ENCODE peak calls at places on chromosome X, in five cellular contexts. M is upper lobe of right lung, U is mucosa of descending colon, G is mesenchymal stem cell, F is AG10803. Y is an unnamed sample.

GRCh38 chrX:19760345-19760744 is 127.1 kb downstream of the SH3KBP1 start:
- DNase-seq in G (no peak), F (no peak), U (no peak), M (no peak), Y (no peak)

GRCh38 chrX:110172215-110172614 is 145.7 kb downstream of the AMMECR1 start:
- DNase-seq in F (no peak), G (no peak), M (no peak), U (no peak), Y (no peak)

GRCh38 chrX:9860826-9861225 is 74.6 kb downstream of the SHROOM2 start:
- DNase-seq in M (no peak), F (no peak), U (no peak), G (no peak), Y (no peak)

GRCh38 chrX:17608898-17609297 is 128.4 kb upstream of the SCML1 start:
- DNase-seq in F (no peak), G (no peak), U (no peak), M (no peak), Y (no peak)

GRCh38 chrX:19810370-19810769 is 77.0 kb downstream of the SH3KBP1 start:
- DNase-seq in M (no peak), F (peak), U (no peak), G (peak), Y (no peak)

GRCh38 chrX:34528081-34528480 is 129.0 kb downstream of the TMEM47 start:
- DNase-seq in M (no peak), U (no peak), F (no peak), G (no peak), Y (no peak)

GRCh38 chrX:79235899-79236298 is 91.4 kb downstream of the GPR174 start:
- DNase-seq in G (no peak), M (no peak), U (no peak), F (no peak), Y (no peak)

GRCh38 chrX:117840645-117841044 is 276.0 kb downstream of the KLHL13 start:
- DNase-seq in M (no peak), F (no peak), G (no peak), U (no peak), Y (no peak)

GRCh38 chrX:6012357-6012756 is 216.3 kb downstream of the NLGN4X start:
- DNase-seq in U (no peak), M (no peak), F (no peak), G (no peak), Y (no peak)

GRCh38 chrX:40155617-40156471 is 58.1 kb upstream of the BCOR start:
- DNase-seq in F (no peak), M (no peak), U (peak), G (no peak), Y (no peak)

GRCh38 chrX:74232859-74233258 is 71.1 kb upstream of the ZCCHC13 start:
- DNase-seq in G (peak), F (peak), M (no peak), U (no peak), Y (no peak)

GRCh38 chrX:119654112-119654531 is 38.8 kb downstream of the SEPTIN6 start:
- DNase-seq in F (peak), U (no peak), M (no peak), G (peak), Y (no peak)

DNA sequence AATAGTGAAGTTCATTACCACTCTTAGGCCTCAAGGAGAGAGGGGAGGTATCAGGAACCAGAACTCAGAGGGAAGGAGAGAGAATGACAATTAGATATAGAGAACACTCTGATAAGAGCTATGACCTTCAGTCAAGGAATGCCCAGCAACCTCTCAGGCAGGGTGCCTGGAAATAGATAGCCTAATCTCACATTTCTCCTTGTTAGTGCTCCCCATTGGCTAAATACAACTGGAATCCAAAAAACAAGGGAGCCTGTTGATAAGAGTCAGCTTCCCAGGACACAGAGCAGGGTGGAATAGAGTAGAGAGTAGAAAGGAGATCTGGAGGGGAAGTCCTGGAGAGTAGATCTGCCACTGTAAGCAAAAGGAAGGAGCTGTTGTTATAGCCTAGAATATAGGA is 62.1 kb downstream of the DCX start:
- DNase-seq in F (no peak), G (no peak), M (no peak), U (no peak), Y (no peak)
- H3K4me3 ChIP-seq in F (no peak), G (no peak), M (no peak), U (no peak), Y (no peak)

GRCh38 chrX:49155243-49155899 is 7.2 kb upstream of the MAGIX start:
- DNase-seq in M (no peak), G (peak), U (peak), F (peak), Y (no peak)
- H3K4me3 ChIP-seq in M (peak), G (no peak), U (no peak), F (peak), Y (peak)

GRCh38 chrX:46582964-46583363 is 9.4 kb downstream of the CHST7 start:
- DNase-seq in F (peak), G (peak), M (no peak), U (no peak), Y (peak)

GRCh38 chrX:46589977-46590723 is 16.6 kb downstream of the CHST7 start:
- DNase-seq in M (no peak), F (peak), G (no peak), U (no peak), Y (peak)

GRCh38 chrX:46587753-46588171 is 14.2 kb downstream of the CHST7 start:
- DNase-seq in G (peak), M (no peak), F (peak), U (no peak), Y (no peak)

GRCh38 chrX:46587158-46587557 is 13.6 kb downstream of the CHST7 start:
- DNase-seq in F (peak), G (peak), U (no peak), M (no peak), Y (no peak)

DNA sequence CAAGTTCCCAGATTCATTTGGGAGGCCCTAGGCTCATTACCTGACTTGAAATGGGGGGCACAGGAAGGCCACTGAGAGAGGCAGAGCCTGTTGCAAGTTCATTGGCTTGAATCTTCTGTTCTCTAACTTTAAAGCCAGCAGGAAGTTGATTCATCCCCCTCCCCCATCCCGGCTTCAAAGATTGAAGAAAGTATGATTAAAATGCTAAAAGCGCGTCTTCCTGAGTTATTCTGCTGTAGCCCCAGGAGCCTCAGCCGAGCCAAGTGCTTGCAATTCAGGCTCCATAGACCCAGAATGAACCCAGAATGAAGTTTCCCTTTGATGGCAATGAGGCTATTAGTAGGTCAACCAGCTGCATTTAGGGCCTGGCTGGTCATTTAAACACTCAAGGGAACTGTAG is 14.7 kb downstream of the CHST7 start:
- DNase-seq in U (peak), G (peak), F (peak), M (no peak), Y (no peak)
- H3K4me3 ChIP-seq in U (no peak), G (no peak), F (no peak), M (no peak), Y (no peak)

GRCh38 chrX:77514177-77514576 is 67.0 kb downstream of the FGF16 start:
- DNase-seq in G (no peak), M (no peak), F (no peak), U (no peak), Y (no peak)
- H3K4me3 ChIP-seq in G (no peak), M (no peak), F (no peak), U (no peak), Y (no peak)

DNA sequence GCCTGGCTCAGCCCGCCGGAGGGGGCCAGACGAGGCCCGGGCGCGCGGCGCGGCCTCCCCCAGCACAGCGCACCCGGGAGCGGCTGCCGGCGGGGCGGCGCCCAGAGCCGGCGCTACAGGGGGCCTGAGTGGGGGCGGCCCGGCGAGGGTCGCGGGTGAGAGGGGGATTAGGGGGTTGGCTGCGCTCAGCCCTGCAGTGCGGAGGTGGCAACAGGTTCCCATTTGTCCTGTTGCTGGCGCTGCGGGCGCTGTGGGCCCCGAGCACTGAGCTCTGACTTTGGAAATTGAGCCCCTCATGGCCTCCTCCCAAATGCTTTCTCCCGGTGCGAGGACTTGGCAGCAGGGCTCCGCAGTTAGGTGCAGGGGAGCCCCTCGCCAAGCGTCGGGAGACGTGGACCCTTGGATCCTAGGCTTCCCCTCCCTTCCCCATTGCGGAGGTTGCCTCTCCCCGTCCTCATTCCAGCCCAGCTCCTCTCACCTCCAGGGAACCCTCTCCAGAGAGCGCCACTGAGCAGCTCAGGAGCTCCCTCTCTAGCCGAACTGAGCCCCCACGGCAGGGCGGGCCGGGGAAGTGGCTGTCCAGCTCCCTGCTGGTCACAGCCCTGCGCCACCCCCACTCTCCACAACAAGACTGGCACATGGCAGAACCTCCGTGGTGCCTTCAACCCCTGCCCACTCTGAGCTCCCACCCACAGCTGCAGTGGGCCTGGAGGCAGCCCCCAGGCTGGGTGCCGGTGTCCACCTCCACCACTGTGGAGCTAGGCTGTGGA is 2.5 kb upstream of the DUSP9 start:
- DNase-seq in F (no peak), U (no peak), M (peak), G (no peak), Y (no peak)
- H3K4me3 ChIP-seq in F (no peak), U (no peak), M (no peak), G (no peak), Y (no peak)

DNA sequence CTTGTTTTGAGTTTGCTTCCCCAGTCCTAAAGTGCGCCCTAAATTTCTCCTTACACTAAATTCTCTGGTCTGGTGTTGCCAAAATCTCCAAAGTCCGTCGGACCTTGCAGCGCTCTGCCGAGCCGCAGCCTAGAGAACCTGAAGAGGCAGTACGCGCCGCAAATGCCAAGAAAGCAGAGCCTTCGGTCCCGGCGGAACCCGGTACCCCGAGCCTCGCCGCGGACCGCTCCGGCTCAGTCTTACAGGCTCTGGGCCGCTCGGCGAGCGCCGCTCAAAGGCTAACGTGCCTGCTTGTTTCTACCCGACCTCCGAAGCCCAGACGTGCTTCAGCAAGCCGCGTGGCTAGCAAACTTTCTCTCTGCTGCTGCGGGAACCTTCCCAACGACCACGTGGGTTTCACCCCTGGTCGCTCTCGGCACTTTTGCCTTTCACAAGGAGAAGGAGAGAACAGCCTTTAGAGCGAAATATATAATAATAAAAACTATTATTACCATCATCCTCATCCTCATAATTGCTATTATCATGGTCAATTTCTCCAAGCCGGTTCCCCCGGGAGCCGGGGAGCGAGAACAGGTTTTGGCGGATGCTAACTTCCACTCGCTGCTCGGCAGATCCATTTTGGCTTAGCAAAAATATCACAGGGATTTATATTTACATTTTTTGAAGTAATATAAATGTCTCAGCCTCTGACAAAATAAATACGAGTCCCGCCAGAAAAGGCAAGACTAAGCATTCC is 2.2 kb upstream of the HTR2C start:
- DNase-seq in M (no peak), F (peak), U (no peak), G (peak), Y (no peak)
- H3K4me3 ChIP-seq in M (no peak), F (no peak), U (no peak), G (no peak), Y (no peak)

GRCh38 chrX:54640721-54641120 is 110.7 kb downstream of the GNL3L start:
- DNase-seq in U (no peak), M (no peak), G (peak), F (no peak), Y (no peak)
- H3K4me3 ChIP-seq in U (no peak), M (no peak), G (no peak), F (no peak), Y (no peak)